ENCODE peak calls at places on chromosomes 13 and 19, in nine cellular contexts. One of them, this sample, is unnamed.

GRCh38 chr19:53877361-53877766 is 4.6 kb upstream of the PRKCG start:
- DNase-seq in RWPE1: no peak
- DNase-seq in lower lobe of right lung: no peak
- DNase-seq in breast epithelium: no peak
- DNase-seq in endodermal cell: no peak
- DNase-seq in heart right ventricle: no peak
- DNase-seq in CD8-positive, alpha-beta T cell: no peak
- DNase-seq in vagina: no peak
- DNase-seq in SK-N-SH: no peak
- DNase-seq in this sample: no peak

GRCh38 chr19:53394522-53394973 is 401 bp upstream of the ZNF765 start:
- DNase-seq in heart right ventricle: peak; percentile 49
- DNase-seq in SK-N-SH: peak; percentile 70
- DNase-seq in breast epithelium: peak; percentile 40
- DNase-seq in RWPE1: no peak
- DNase-seq in CD8-positive, alpha-beta T cell: no peak
- DNase-seq in lower lobe of right lung: peak; percentile 66
- DNase-seq in vagina: no peak
- DNase-seq in endodermal cell: peak; percentile 89
- DNase-seq in this sample: no peak

GRCh38 chr13:81334481-81334880 is 993.6 kb upstream of the SPRY2 start:
- DNase-seq in heart right ventricle: no peak
- DNase-seq in SK-N-SH: no peak
- DNase-seq in vagina: no peak
- DNase-seq in CD8-positive, alpha-beta T cell: no peak
- DNase-seq in endodermal cell: no peak
- DNase-seq in RWPE1: no peak
- DNase-seq in breast epithelium: no peak
- DNase-seq in lower lobe of right lung: no peak
- DNase-seq in this sample: no peak

GRCh38 chr19:49676136-49676689 is 858 bp upstream of the PRMT1 start:
- DNase-seq in CD8-positive, alpha-beta T cell: no peak
- DNase-seq in SK-N-SH: peak; percentile 83
- DNase-seq in RWPE1: peak; percentile 87
- DNase-seq in heart right ventricle: peak; percentile 92
- DNase-seq in breast epithelium: no peak
- DNase-seq in vagina: no peak
- DNase-seq in lower lobe of right lung: peak; percentile 87
- DNase-seq in endodermal cell: peak; percentile 93
- DNase-seq in this sample: peak; percentile 75

GRCh38 chr13:97284558-97284957 is 62.4 kb downstream of the MBNL2 start:
- DNase-seq in vagina: no peak
- DNase-seq in lower lobe of right lung: no peak
- DNase-seq in CD8-positive, alpha-beta T cell: no peak
- DNase-seq in breast epithelium: no peak
- DNase-seq in heart right ventricle: no peak
- DNase-seq in SK-N-SH: no peak
- DNase-seq in RWPE1: no peak
- DNase-seq in endodermal cell: no peak
- DNase-seq in this sample: no peak

GRCh38 chr19:1261863-1262686 is 7.1 kb upstream of the CIRBP start:
- DNase-seq in vagina: no peak
- DNase-seq in breast epithelium: peak; percentile 91
- DNase-seq in heart right ventricle: peak; percentile 64
- DNase-seq in lower lobe of right lung: peak; percentile 91
- DNase-seq in CD8-positive, alpha-beta T cell: no peak
- DNase-seq in RWPE1: peak; percentile 60
- DNase-seq in endodermal cell: peak; percentile 83
- DNase-seq in SK-N-SH: no peak
- DNase-seq in this sample: peak; percentile 82

GRCh38 chr19:11481777-11482383 is 1.0 kb upstream of the ELAVL3 start:
- DNase-seq in SK-N-SH: peak; percentile 93
- DNase-seq in breast epithelium: peak; percentile 54
- DNase-seq in heart right ventricle: peak; percentile 54
- DNase-seq in vagina: no peak
- DNase-seq in endodermal cell: peak; percentile 95
- DNase-seq in RWPE1: peak; percentile 90
- DNase-seq in lower lobe of right lung: peak; percentile 67
- DNase-seq in CD8-positive, alpha-beta T cell: peak; percentile 30
- DNase-seq in this sample: peak; percentile 21

GRCh38 chr13:91042870-91043269 is 304.6 kb upstream of the MIR17HG start:
- DNase-seq in vagina: no peak
- DNase-seq in endodermal cell: no peak
- DNase-seq in lower lobe of right lung: no peak
- DNase-seq in breast epithelium: no peak
- DNase-seq in SK-N-SH: no peak
- DNase-seq in heart right ventricle: no peak
- DNase-seq in CD8-positive, alpha-beta T cell: no peak
- DNase-seq in RWPE1: no peak
- DNase-seq in this sample: no peak

GRCh38 chr13:51475727-51476521 is 23.1 kb upstream of the INTS6 start:
- DNase-seq in breast epithelium: no peak
- DNase-seq in lower lobe of right lung: no peak
- DNase-seq in CD8-positive, alpha-beta T cell: no peak
- DNase-seq in vagina: no peak
- DNase-seq in SK-N-SH: no peak
- DNase-seq in RWPE1: no peak
- DNase-seq in endodermal cell: no peak
- DNase-seq in heart right ventricle: no peak
- DNase-seq in this sample: no peak

GRCh38 chr19:17206736-17207581 is 8.2 kb upstream of the USE1 start:
- DNase-seq in vagina: no peak
- DNase-seq in heart right ventricle: no peak
- DNase-seq in lower lobe of right lung: no peak
- DNase-seq in CD8-positive, alpha-beta T cell: no peak
- DNase-seq in endodermal cell: no peak
- DNase-seq in breast epithelium: no peak
- DNase-seq in RWPE1: no peak
- DNase-seq in SK-N-SH: no peak
- DNase-seq in this sample: no peak

GRCh38 chr13:31885994-31886393 is 145.6 kb upstream of the FRY start:
- DNase-seq in heart right ventricle: peak; percentile 45
- DNase-seq in endodermal cell: no peak
- DNase-seq in CD8-positive, alpha-beta T cell: no peak
- DNase-seq in RWPE1: no peak
- DNase-seq in SK-N-SH: peak; percentile 29
- DNase-seq in breast epithelium: no peak
- DNase-seq in lower lobe of right lung: no peak
- DNase-seq in vagina: no peak
- DNase-seq in this sample: no peak

GRCh38 chr13:106568225-106569003 is 477 bp upstream of the ARGLU1 start:
- DNase-seq in RWPE1: no peak
- DNase-seq in lower lobe of right lung: no peak
- DNase-seq in breast epithelium: no peak
- DNase-seq in endodermal cell: no peak
- DNase-seq in vagina: no peak
- DNase-seq in CD8-positive, alpha-beta T cell: no peak
- DNase-seq in heart right ventricle: no peak
- DNase-seq in SK-N-SH: no peak
- DNase-seq in this sample: no peak

GRCh38 chr13:27522847-27523246 is 72.5 kb upstream of the MTIF3 start:
- DNase-seq in vagina: no peak
- DNase-seq in lower lobe of right lung: no peak
- DNase-seq in breast epithelium: no peak
- DNase-seq in SK-N-SH: no peak
- DNase-seq in CD8-positive, alpha-beta T cell: no peak
- DNase-seq in RWPE1: no peak
- DNase-seq in endodermal cell: no peak
- DNase-seq in heart right ventricle: no peak
- DNase-seq in this sample: no peak

GRCh38 chr19:2424686-2425621 is 2.4 kb downstream of the TIMM13 start:
- DNase-seq in RWPE1: no peak
- DNase-seq in CD8-positive, alpha-beta T cell: no peak
- DNase-seq in vagina: no peak
- DNase-seq in heart right ventricle: no peak
- DNase-seq in endodermal cell: peak; percentile 91
- DNase-seq in SK-N-SH: peak; percentile 80
- DNase-seq in lower lobe of right lung: no peak
- DNase-seq in breast epithelium: no peak
- DNase-seq in this sample: no peak
- TF ChIP-seq CTCF in RWPE1: no peak
- TF ChIP-seq CTCF in CD8-positive, alpha-beta T cell: no peak
- TF ChIP-seq CTCF in vagina: no peak
- TF ChIP-seq CTCF in heart right ventricle: no peak
- TF ChIP-seq CTCF in endodermal cell: peak; percentile 71
- TF ChIP-seq CTCF in SK-N-SH: no peak
- TF ChIP-seq CTCF in lower lobe of right lung: no peak
- TF ChIP-seq CTCF in breast epithelium: no peak
- TF ChIP-seq CTCF in this sample: no peak

GRCh38 chr13:40340368-40341085 is 325.9 kb downstream of the FOXO1 start:
- DNase-seq in lower lobe of right lung: no peak
- DNase-seq in heart right ventricle: no peak
- DNase-seq in endodermal cell: no peak
- DNase-seq in RWPE1: no peak
- DNase-seq in SK-N-SH: no peak
- DNase-seq in vagina: no peak
- DNase-seq in breast epithelium: no peak
- DNase-seq in CD8-positive, alpha-beta T cell: no peak
- DNase-seq in this sample: no peak

GRCh38 chr13:40342461-40342860 is 324.0 kb downstream of the FOXO1 start:
- DNase-seq in vagina: no peak
- DNase-seq in RWPE1: no peak
- DNase-seq in CD8-positive, alpha-beta T cell: no peak
- DNase-seq in heart right ventricle: no peak
- DNase-seq in breast epithelium: no peak
- DNase-seq in SK-N-SH: no peak
- DNase-seq in lower lobe of right lung: no peak
- DNase-seq in endodermal cell: no peak
- DNase-seq in this sample: no peak

GRCh38 chr13:40342901-40343300 is 323.5 kb downstream of the FOXO1 start:
- DNase-seq in CD8-positive, alpha-beta T cell: no peak
- DNase-seq in SK-N-SH: no peak
- DNase-seq in breast epithelium: no peak
- DNase-seq in lower lobe of right lung: no peak
- DNase-seq in endodermal cell: no peak
- DNase-seq in vagina: no peak
- DNase-seq in heart right ventricle: no peak
- DNase-seq in RWPE1: no peak
- DNase-seq in this sample: no peak

GRCh38 chr13:40341501-40341900 is 324.9 kb downstream of the FOXO1 start:
- DNase-seq in lower lobe of right lung: no peak
- DNase-seq in CD8-positive, alpha-beta T cell: no peak
- DNase-seq in breast epithelium: no peak
- DNase-seq in endodermal cell: no peak
- DNase-seq in heart right ventricle: no peak
- DNase-seq in vagina: no peak
- DNase-seq in SK-N-SH: no peak
- DNase-seq in RWPE1: no peak
- DNase-seq in this sample: no peak

GRCh38 chr13:40341086-40341471 is 325.4 kb downstream of the FOXO1 start:
- DNase-seq in SK-N-SH: no peak
- DNase-seq in vagina: no peak
- DNase-seq in CD8-positive, alpha-beta T cell: no peak
- DNase-seq in breast epithelium: no peak
- DNase-seq in endodermal cell: no peak
- DNase-seq in lower lobe of right lung: no peak
- DNase-seq in heart right ventricle: no peak
- DNase-seq in RWPE1: no peak
- DNase-seq in this sample: no peak
- H3K27ac ChIP-seq in SK-N-SH: peak overlapping the region; percentile 61
- H3K27ac ChIP-seq in vagina: no peak overlapping the region
- H3K27ac ChIP-seq in CD8-positive, alpha-beta T cell: no peak overlapping the region
- H3K27ac ChIP-seq in breast epithelium: no peak overlapping the region
- H3K27ac ChIP-seq in endodermal cell: peak overlapping the region; percentile 94
- H3K27ac ChIP-seq in lower lobe of right lung: no peak overlapping the region
- H3K27ac ChIP-seq in heart right ventricle: no peak overlapping the region
- H3K27ac ChIP-seq in RWPE1: no peak overlapping the region
- H3K27ac ChIP-seq in this sample: no peak overlapping the region

DNA sequence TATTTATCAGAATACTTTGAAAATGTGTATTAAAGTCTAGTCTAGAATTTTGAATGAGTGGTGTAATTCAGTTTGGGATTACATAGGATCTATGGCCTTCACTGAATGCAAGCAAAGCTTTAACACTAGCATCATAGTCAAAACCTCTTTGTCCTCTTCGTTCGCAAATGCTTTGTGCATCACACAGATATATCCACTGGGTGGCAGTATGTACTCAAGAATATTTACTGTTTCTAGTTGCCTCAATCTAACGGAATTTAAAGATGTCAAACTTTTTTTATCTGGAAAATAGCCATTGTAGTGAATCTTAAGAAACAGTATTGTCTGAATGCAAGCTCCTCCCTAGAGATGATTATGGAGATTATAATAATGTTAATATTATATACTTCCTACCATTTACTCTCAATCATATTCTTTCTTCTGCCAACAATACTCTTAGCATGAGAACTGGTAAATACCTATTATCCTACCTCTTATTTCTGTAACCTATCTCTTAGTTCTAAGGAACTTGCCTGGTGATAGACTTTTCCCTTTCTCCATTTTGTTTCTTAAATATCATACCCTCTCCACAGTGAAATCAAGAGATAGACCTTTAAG is 25.8 kb downstream of the LACC1 start:
- DNase-seq in SK-N-SH: peak; percentile 63
- DNase-seq in CD8-positive, alpha-beta T cell: no peak
- DNase-seq in vagina: no peak
- DNase-seq in endodermal cell: peak; percentile 63
- DNase-seq in RWPE1: peak; percentile 49
- DNase-seq in lower lobe of right lung: no peak
- DNase-seq in heart right ventricle: peak; percentile 42
- DNase-seq in breast epithelium: no peak
- DNase-seq in this sample: peak; percentile 53
- TF ChIP-seq CTCF in SK-N-SH: peak; percentile 83
- TF ChIP-seq CTCF in CD8-positive, alpha-beta T cell: peak; percentile 82
- TF ChIP-seq CTCF in vagina: peak; percentile 49
- TF ChIP-seq CTCF in endodermal cell: peak; percentile 86
- TF ChIP-seq CTCF in RWPE1: peak; percentile 78
- TF ChIP-seq CTCF in lower lobe of right lung: peak; percentile 83
- TF ChIP-seq CTCF in heart right ventricle: peak; percentile 68
- TF ChIP-seq CTCF in breast epithelium: peak; percentile 62
- TF ChIP-seq CTCF in this sample: peak; percentile 73

DNA sequence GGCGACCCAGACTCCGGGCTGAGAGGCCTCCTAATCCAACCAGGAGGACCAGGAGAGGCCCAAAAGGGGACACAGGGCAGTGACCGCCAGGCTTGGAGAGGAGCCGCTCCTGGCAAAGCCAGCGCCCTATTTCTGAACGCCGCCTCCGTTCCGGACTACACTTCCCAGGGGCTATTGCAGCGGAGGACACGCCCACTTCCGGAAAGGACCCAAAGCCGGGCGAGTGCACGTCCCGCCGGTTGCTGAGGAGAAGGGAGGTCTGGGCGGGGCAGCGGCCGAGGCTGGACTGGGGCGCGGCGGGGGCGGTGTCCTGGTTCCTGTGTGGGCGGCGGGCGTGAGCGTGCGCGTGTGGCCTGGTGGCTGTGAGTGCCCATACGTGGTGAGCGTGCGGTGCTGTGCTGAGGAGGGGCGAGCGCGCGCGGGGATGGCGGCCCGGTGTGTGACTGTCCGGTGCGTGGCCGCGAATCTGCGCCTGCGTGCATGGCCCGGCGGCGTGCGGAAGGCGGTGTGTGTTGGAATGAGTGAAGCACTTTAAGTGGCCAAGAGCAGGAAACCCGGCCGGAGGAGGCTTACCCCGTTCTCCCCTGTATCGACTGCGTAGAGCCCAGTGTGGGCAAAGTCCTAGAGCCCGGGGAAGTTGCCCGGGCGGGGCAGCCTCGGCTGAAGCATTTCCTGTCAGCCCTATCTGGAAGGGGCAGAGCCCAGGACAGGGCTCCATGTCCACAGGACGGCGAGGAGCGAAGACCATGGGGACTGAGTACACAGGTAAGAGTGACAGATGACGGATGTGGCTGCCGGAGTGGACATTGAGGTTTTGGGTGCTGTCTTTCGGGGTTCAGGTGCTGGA is at the start of gene ZNF470:
- DNase-seq in vagina: no peak
- DNase-seq in lower lobe of right lung: peak; percentile 96
- DNase-seq in breast epithelium: peak; percentile 91
- DNase-seq in CD8-positive, alpha-beta T cell: peak; percentile 80
- DNase-seq in endodermal cell: peak; percentile 96
- DNase-seq in SK-N-SH: peak; percentile 95
- DNase-seq in heart right ventricle: peak; percentile 96
- DNase-seq in RWPE1: peak; percentile 83
- DNase-seq in this sample: peak; percentile 95
- H3K27ac ChIP-seq in vagina: peak within 1 kb of the TSS; percentile 61
- H3K27ac ChIP-seq in lower lobe of right lung: peak within 1 kb of the TSS; percentile 84
- H3K27ac ChIP-seq in breast epithelium: peak within 1 kb of the TSS; percentile 74
- H3K27ac ChIP-seq in CD8-positive, alpha-beta T cell: peak within 1 kb of the TSS; percentile 61
- H3K27ac ChIP-seq in endodermal cell: no peak within 1 kb of the TSS
- H3K27ac ChIP-seq in SK-N-SH: peak within 1 kb of the TSS; percentile 89
- H3K27ac ChIP-seq in heart right ventricle: peak within 1 kb of the TSS; percentile 96
- H3K27ac ChIP-seq in RWPE1: peak within 1 kb of the TSS; percentile 76
- H3K27ac ChIP-seq in this sample: peak within 1 kb of the TSS; percentile 78